ENCODE peak calls at places on chromosomes 5 and 9, in four cellular contexts. C is cardiac muscle cell, Y is colonic mucosa, N is fibroblast of the aortic adventitia. K is an unnamed sample.

GRCh38 chr5:69038539-69038938 is 55.3 kb upstream of the SLC30A5 start:
- DNase-seq in N (no peak), Y (no peak), C (no peak), K (no peak)

GRCh38 chr9:87868175-87868574 is 14.5 kb upstream of the SPATA31E1 start:
- DNase-seq in C (no peak), Y (no peak), N (no peak), K (no peak)

GRCh38 chr5:64914396-64914795 is 145.7 kb downstream of the CWC27 start:
- DNase-seq in C (no peak), Y (no peak), N (peak), K (no peak)

GRCh38 chr9:116358251-116358650 is 204.7 kb downstream of the PAPPA start:
- DNase-seq in Y (no peak), N (no peak), C (no peak), K (no peak)

GRCh38 chr5:146877783-146878470 is 630 bp downstream of the PPP2R2B start:
- DNase-seq in N (peak), Y (no peak), C (peak), K (no peak)

GRCh38 chr5:81336528-81336927 is 35.1 kb downstream of the ZCCHC9 start:
- DNase-seq in N (no peak), Y (no peak), C (no peak), K (no peak)

GRCh38 chr5:68884144-68884754 is 209.6 kb upstream of the SLC30A5 start:
- DNase-seq in N (no peak), Y (no peak), C (no peak), K (no peak)

GRCh38 chr5:169126376-169127043 is 174.4 kb downstream of the SLIT3 start:
- DNase-seq in N (peak), Y (no peak), C (no peak), K (no peak)

GRCh38 chr9:2802494-2802921 is 41.4 kb downstream of the PUM3 start:
- DNase-seq in Y (no peak), C (no peak), N (peak), K (no peak)

GRCh38 chr5:53923969-53924876 is 363.8 kb downstream of the NDUFS4 start:
- DNase-seq in N (peak), Y (no peak), C (no peak), K (no peak)

GRCh38 chr5:72543811-72544210 is 36.6 kb upstream of the ZNF366 start:
- DNase-seq in C (no peak), Y (no peak), N (no peak), K (no peak)

GRCh38 chr9:130936285-130937117 is 2.5 kb downstream of the FIBCD1 start:
- DNase-seq in C (peak), Y (peak), N (peak), K (no peak)

GRCh38 chr5:14644623-14645237 is 19.8 kb upstream of the OTULIN start:
- DNase-seq in N (no peak), C (no peak), Y (no peak), K (no peak)

GRCh38 chr9:28598396-28598795 is 1025.1 kb upstream of the C9orf72 start:
- DNase-seq in C (no peak), Y (no peak), N (no peak), K (no peak)

GRCh38 chr9:110604101-110604710 is 24.7 kb upstream of the SVEP1 start:
- DNase-seq in N (no peak), Y (peak), C (no peak), K (no peak)

GRCh38 chr9:94720846-94721549 is 5.5 kb upstream of the AOPEP start:
- DNase-seq in N (no peak), Y (no peak), C (no peak), K (no peak)

GRCh38 chr9:113728989-113729388 is 147.1 kb upstream of the ZNF618 start:
- DNase-seq in Y (no peak), N (no peak), C (no peak), K (no peak)

GRCh38 chr5:93915142-93915553 is 173.7 kb upstream of the POU5F2 start:
- DNase-seq in N (peak), Y (no peak), C (peak), K (no peak)

GRCh38 chr5:93904917-93905316 is 163.5 kb upstream of the POU5F2 start:
- DNase-seq in N (no peak), C (no peak), Y (no peak), K (no peak)

GRCh38 chr5:93909356-93909755 is 168.0 kb upstream of the POU5F2 start:
- DNase-seq in Y (no peak), C (no peak), N (peak), K (no peak)
- TF ChIP-seq CTCF in Y (no peak), C (peak), N (peak), K (no peak)

DNA sequence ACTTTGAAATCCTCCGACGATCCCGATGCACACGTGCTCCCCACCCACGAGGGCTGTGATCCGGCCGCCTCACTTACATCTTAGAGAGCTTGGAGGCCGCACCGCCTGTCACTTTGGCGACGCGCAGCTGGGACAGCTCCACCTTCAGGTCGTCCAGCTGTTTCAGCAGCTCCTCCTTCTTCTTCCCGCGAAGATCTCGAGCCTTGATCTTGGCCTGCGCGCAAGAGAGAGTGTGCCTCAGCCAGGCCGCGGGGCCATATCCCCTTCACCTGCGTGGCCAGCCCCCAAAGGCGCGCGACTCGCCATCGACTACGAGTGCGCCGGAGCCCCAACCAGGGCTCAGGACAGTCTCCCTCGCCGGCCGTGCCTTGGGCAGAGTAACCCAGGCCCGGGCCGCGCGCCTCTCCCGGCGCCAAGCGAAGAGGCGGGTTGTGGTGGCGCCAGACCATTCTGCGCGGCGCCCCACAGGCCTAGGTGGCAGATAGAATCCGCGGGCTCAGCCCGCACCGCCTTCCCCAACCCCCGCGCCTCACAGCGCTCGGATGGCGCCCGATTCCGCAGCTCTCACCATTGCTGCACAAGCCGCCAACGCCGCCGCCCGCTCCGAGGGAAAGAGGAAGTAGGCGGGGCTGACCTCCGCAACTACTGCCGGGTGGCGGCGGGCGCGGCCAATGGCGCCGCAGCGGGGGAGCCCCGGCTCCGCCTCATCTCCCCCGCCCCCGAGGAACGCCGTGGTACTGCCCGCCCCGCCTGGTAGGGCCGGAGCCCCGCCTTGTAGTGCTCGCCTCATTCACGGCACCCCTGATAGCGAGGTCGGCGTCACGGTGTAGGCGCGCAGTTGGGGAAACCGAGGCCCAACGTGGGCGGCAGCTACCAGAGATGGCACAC is at the start of the genes ARPC5L and RPL35:
- DNase-seq in N (peak), C (peak), Y (peak), K (peak)
- TF ChIP-seq CTCF in N (peak), C (peak), Y (peak), K (no peak)

GRCh38 chr9:100126423-100126822 is 27.4 kb downstream of the INVS start:
- DNase-seq in N (no peak), C (no peak), Y (no peak), K (no peak)
- TF ChIP-seq CTCF in N (no peak), C (no peak), Y (no peak), K (no peak)

DNA sequence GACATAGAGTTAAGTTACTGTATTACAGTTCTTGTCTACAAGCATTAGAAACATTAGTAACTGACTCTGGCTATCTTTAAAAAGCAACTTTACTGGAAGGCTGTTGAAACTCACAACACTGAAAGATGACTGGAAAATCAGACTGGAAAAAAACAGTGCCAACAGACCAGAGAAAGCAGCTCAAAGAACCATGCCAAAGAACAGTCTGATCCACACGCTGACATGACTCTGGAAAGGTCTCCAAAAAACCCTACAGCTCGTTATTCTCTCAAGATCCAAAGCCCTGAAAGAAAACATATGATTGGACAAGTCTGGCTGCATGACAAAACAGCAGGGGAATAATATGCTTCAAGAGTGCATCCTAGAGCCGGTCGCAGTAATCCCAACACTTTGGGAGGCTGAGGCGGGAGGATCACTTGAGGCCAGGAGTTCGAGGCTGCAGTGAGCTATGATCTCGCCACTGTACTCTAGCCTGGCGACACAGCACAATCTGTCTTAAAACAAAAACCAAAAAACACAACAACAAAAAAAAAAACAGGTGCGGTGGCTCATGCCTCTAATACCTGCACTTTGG is 5.6 kb downstream of the GOLPH3 start:
- DNase-seq in Y (no peak), N (peak), C (no peak), K (no peak)
- TF ChIP-seq CTCF in Y (no peak), N (no peak), C (no peak), K (no peak)

DNA sequence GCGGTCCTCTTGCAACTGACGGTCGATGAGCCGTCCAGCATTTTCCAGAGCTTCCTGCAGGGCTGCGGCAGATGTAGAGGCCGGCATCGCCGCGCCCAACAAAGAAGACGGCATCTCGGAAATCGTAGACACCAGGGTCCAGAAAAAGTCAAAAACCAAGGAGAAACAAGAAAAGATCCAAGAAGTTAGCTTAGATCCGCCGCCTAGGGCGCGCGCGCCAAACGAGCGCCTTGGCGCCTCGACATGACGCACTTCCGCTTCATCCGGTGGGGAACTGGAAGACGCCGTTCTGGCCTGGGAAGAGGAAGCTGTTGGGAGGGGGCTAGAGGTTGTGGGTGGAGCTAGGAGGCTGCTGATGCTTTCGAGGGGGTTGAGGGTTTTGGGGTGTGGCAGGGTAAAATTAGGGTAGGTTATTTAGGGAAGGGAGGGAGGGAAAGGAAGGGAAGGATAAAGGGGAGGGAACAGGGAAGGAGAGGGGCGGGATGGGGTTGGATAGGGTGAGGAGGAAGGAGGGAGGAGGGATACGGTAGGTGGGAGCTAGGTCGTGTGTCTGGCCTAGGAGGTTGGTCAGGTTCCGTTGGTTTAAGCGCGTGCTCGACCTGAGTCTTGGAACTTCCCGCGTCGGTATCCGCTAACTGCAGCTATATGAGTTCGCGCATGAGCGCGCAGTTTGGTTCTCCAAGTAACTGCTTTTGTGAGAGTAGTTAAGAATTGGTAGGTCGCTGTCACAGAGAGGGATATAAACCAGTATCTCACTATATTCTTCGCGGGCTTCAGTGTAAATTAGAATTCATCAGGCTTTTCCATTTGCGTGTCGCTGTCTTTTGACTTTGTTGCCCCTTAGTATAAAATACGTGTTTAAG is at the start of gene NUP155:
- DNase-seq in Y (peak), N (peak), C (peak), K (peak)
- TF ChIP-seq CTCF in Y (no peak), N (no peak), C (no peak), K (no peak)

DNA sequence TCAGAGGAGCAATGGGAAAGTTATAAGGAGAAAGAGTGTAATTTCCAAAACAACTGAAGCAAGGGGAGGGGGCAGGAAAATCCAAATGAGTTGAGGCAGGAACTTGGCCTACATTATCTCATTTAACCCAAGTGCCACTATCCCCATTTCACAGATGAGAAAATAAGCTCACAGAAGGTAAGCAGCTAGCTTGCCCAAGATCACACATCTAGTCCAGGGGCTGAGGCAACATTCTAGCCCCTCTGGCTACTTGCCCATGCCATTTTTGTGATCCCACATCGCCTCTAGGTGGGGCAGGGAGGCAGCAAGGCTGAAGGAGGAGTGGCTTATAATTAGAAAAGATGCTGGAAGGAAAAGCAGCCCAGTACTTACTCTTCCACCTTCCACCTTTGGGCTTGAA is 2.6 kb upstream of the PSIP1 start:
- DNase-seq in C (no peak), Y (no peak), N (no peak), K (no peak)
- TF ChIP-seq CTCF in C (peak), Y (no peak), N (peak), K (no peak)

DNA sequence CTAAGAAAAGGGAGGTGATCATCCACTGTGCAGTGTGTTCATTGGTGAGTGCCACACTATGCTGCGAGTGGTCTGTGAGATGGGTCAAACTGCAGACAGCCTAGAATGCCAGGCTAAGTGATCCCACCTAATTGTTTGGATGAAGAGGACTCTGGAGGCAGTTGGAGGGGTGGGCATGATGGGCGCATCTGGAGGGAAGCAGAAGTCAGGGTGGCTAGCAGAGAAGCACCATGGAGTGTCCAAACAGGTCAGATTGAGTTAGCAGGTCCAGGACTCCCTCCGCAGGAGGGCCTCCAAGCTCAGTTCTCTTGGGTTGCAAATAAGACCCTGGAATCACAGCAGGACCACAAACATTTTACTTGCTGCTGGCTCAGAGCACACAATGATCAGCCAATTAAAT is 19.9 kb upstream of the ANGPTL2 start:
- DNase-seq in N (no peak), C (no peak), Y (peak), K (no peak)
- TF ChIP-seq CTCF in N (no peak), C (no peak), Y (no peak), K (no peak)

K was measured in activated B cell treated with CpG ODN at 0.5 μM for 24 hours.